ENCODE peak calls at places on chromosome 16, in four cellular contexts. S, K, H and D are unnamed samples.
A peak's percentile ranks its signal among the peaks of the same experiment; 100 is the strongest.

GRCh38 chr16:528111-529011 is 849 bp downstream of the CAPN15 start:
- DNase-seq in H (no peak), K (peak; percentile 54), S (no peak), D (peak; percentile 75)

GRCh38 chr16:50637716-50638602 is 43.2 kb downstream of the SNX20 start:
- DNase-seq in H (no peak), K (no peak), S (no peak), D (no peak)

GRCh38 chr16:1929105-1929504 is 10.9 kb upstream of the HS3ST6 start:
- DNase-seq in K (peak; percentile 48), S (no peak), H (no peak), D (no peak)

GRCh38 chr16:49277766-49278566 is 3.7 kb downstream of the CBLN1 start:
- DNase-seq in H (no peak), S (peak; percentile 56), K (no peak), D (no peak)

GRCh38 chr16:89150090-89150835 is 21.3 kb upstream of the CDH15 start:
- DNase-seq in H (no peak), K (peak; percentile 33), S (no peak), D (no peak)

GRCh38 chr16:27745348-27745747 is 195.4 kb downstream of the KATNIP start:
- DNase-seq in S (no peak), K (no peak), H (no peak), D (peak; percentile 62)

GRCh38 chr16:20799599-20799998 is 6.7 kb downstream of the ERI2 start:
- DNase-seq in S (no peak), K (peak; percentile 63), H (no peak), D (peak; percentile 7)

GRCh38 chr16:57537596-57538234 is 1.3 kb upstream of the CCDC102A start:
- DNase-seq in H (no peak), K (no peak), S (peak; percentile 40), D (no peak)

GRCh38 chr16:1989209-1989825 is 453 bp upstream of the SYNGR3 start:
- DNase-seq in H (no peak), S (peak; percentile 69), K (no peak), D (no peak)

GRCh38 chr16:31417916-31418315 is 10.2 kb downstream of the COX6A2 start:
- DNase-seq in H (no peak), K (no peak), S (no peak), D (no peak)

GRCh38 chr16:3182608-3183444 is 5.2 kb upstream of the OR1F1 start:
- DNase-seq in K (peak; percentile 59), S (peak; percentile 99), H (no peak), D (peak; percentile 65)

GRCh38 chr16:47876494-47876893 is 279.3 kb downstream of the ABCC12 start:
- DNase-seq in S (no peak), K (peak; percentile 53), H (no peak), D (no peak)

GRCh38 chr16:4904942-4905615 is 31.9 kb downstream of the PPL start:
- DNase-seq in S (no peak), K (no peak), H (no peak), D (no peak)

GRCh38 chr16:35746281-35746962 is 2287.0 kb downstream of the TP53TG3F start:
- DNase-seq in H (no peak), K (no peak), S (no peak), D (no peak)

GRCh38 chr16:84841787-84842300 is 22.1 kb downstream of the CRISPLD2 start:
- DNase-seq in H (no peak), K (peak; percentile 89), S (peak; percentile 90), D (no peak)
- H2BK12ac ChIP-seq in H (peak overlapping the region; percentile 91), K (no peak overlapping the region), S (peak overlapping the region; percentile 22), D (no peak overlapping the region)

DNA sequence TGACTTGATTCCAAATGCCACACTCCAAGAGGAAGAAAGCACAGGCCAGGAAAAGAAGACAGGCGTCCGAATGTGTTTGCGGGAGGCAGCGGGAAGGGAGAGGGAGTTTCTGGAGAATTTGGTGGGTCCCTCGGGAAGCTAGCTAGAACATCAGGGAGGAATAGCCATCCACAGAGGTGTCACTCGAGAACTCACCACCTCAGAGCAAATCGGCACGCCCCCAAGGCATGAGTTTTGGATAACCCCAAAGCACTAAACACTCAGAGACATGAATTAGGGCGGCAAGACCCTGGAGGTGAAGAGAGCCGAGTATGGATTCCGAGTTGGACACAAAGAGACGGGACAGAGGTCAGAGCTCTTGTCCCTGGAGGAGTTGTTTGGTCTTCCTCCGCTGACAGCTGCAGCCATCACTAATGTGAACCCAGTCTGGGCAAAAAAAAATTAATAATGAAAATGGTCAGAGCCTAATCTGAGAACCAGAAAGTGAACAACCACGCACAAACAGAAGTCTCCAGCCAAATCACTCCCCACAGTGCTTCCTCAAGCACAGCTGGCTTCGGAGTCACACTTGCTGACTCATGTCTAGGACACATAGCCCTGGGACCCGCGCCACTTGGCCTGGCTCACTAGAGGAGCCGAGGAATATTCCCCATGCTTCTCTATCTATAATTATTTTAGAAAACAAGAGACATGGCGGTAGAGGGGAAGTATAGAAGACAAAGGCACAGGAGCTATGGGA is 109.3 kb downstream of the ZFHX3 start:
- DNase-seq in H (no peak), K (peak; percentile 82), S (no peak), D (peak; percentile 75)
- H3K4me3 ChIP-seq in H (no peak overlapping the region), K (no peak overlapping the region), S (no peak overlapping the region), D (peak overlapping the region; percentile 64)

DNA sequence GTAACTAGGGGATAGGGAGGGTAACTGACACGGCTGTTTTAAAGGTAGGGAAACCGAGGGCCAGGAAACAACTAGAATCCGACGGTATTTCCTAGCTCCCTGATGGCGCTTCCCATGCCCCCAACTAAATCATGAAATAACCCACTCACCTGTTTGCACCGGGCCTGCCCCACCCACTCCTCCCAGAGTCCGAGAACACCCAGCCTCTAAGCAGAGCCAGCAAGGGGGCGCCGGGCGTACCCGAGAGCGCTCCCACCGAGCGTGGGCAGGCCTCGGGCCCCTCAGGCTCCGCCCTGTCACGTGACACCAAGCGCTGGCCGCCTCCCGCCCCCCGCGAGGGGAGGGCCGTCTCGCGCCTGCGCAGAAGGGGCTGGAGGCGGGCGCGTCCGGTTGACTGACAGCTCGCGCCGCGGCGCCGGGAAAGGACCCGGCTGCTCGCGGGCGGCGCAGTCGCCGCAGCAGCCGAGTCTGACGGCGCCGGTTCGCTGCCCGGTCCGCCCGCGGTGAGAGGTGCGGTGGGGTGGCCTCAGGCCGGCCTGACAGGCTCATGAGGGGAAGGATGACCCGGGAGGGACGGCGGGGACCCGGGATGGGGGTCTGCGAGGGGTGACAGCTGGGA is at the start of gene KIAA0513:
- DNase-seq in H (peak; percentile 95), S (peak; percentile 97), K (peak; percentile 99), D (peak; percentile 93)
- H3K9ac ChIP-seq in H (peak within 1 kb of the TSS; percentile 91), S (no peak within 1 kb of the TSS), K (peak within 1 kb of the TSS; percentile 90), D (peak within 1 kb of the TSS; percentile 98)

GRCh38 chr16:66383551-66383950 is 17.1 kb downstream of the CDH5 start:
- DNase-seq in S (no peak), H (no peak), K (no peak), D (no peak)
- H2BK12ac ChIP-seq in S (peak overlapping the region; percentile 90), H (peak overlapping the region; percentile 76), K (peak overlapping the region; percentile 51), D (no peak overlapping the region)

DNA sequence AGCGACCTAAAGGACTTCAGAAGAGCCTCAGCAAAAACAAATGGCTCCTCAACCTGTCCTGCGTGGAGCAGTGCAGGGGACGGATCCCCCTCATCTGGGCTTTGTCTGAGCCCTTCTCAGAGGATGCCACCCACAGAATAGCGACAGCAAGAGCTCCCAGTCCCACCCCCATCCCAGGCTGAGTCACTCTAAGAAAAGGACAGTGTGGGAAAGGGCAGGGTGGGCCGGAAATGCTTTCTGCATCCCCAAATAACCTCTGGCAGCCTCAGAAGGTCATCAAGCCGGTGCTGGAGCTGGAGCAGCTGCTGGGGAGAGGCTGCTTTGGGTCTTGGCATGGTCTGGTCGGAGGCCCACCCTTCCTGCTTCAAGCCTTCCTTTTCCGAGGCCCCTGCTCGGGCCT is 8.9 kb downstream of the SLC12A4 start:
- DNase-seq in S (no peak), H (no peak), K (no peak), D (peak; percentile 75)
- H3K4me3 ChIP-seq in S (no peak overlapping the region), H (no peak overlapping the region), K (no peak overlapping the region), D (no peak overlapping the region)

DNA sequence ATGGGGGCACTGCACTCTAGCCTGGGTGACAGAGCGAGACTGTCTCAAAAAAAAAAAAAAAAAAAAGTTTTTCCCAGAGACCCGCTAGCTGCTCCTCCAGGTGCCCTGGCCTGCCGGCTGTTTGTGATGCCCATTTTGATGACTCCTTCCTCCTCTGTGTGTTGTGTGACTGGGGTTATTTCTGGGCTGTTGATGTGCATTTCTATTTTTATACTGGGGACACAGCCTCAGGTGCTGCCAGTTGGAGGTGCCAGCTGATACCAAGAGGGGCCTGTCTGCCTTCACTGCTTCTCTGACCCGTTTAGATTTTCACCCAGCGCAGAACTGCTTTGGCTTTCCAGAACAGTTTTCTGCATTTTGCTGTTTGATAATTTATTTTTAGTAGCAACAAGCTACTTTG is 6.6 kb downstream of the PLA2G15 start:
- DNase-seq in H (no peak), S (no peak), K (no peak), D (no peak)
- H3K9ac ChIP-seq in H (no peak overlapping the region), S (no peak overlapping the region), K (no peak overlapping the region), D (no peak overlapping the region)

GRCh38 chr16:80323187-80323807 is 217.5 kb upstream of the DYNLRB2 start:
- DNase-seq in S (no peak), K (no peak), H (peak; percentile 11), D (no peak)
- H2BK12ac ChIP-seq in S (peak overlapping the region; percentile 35), K (no peak overlapping the region), H (no peak overlapping the region), D (no peak overlapping the region)